ENCODE peak calls at places on chromosomes 7 and 10, in five cellular contexts. Z is mucosa of descending colon, A is HFF-Myc, U is IMR-90, Y is GM12865. S is an unnamed sample.

GRCh38 chr7:140189917-140190316 is 13.1 kb upstream of the KDM7A start:
- DNase-seq in Z (no peak), A (no peak), U (no peak), Y (no peak), S (no peak)

GRCh38 chr10:129769381-129770116 is 194.5 kb downstream of the EBF3 start:
- DNase-seq in Z (no peak), A (no peak), U (no peak), Y (no peak), S (peak)

GRCh38 chr10:17047908-17048307 is 81.7 kb downstream of the CUBN start:
- DNase-seq in Z (no peak), A (no peak), U (no peak), Y (no peak), S (no peak)

GRCh38 chr7:99392659-99393362 is 15.6 kb downstream of the PDAP1 start:
- DNase-seq in Z (peak), A (no peak), U (no peak), Y (peak), S (peak)

GRCh38 chr10:29183304-29183918 is 105.5 kb upstream of the LYZL1 start:
- DNase-seq in Z (no peak), A (no peak), U (no peak), Y (no peak), S (no peak)

GRCh38 chr7:116138202-116138801 is 72.0 kb upstream of the TES start:
- DNase-seq in Z (peak), A (peak), U (peak), Y (peak), S (no peak)

GRCh38 chr7:73725703-73726466 is 6.4 kb upstream of the STX1A start:
- DNase-seq in Z (peak), A (peak), U (peak), Y (peak), S (peak)

GRCh38 chr10:72328829-72329204 is 25.9 kb downstream of the DNAJB12 start:
- DNase-seq in Z (no peak), A (no peak), U (no peak), Y (peak), S (no peak)

GRCh38 chr7:76206633-76207032 is 4.9 kb downstream of the SRRM3 start:
- DNase-seq in Z (no peak), A (no peak), U (peak), Y (no peak), S (no peak)

GRCh38 chr7:73811760-73812168 is 19.0 kb upstream of the CLDN4 start:
- DNase-seq in Z (peak), A (no peak), U (peak), Y (peak), S (peak)

GRCh38 chr10:123044391-123044790 is 35.6 kb downstream of the ACADSB start:
- DNase-seq in Z (no peak), A (no peak), U (peak), Y (no peak), S (no peak)

GRCh38 chr7:117176311-117176710 is 146.5 kb downstream of the WNT2 start:
- DNase-seq in Z (no peak), A (no peak), U (no peak), Y (no peak), S (no peak)

GRCh38 chr7:20249924-20250323 is 32.7 kb upstream of the MACC1 start:
- DNase-seq in Z (no peak), A (no peak), U (no peak), Y (no peak), S (no peak)

GRCh38 chr10:34235164-34235832 is 579.8 kb downstream of the PARD3 start:
- DNase-seq in Z (no peak), A (no peak), U (peak), Y (no peak), S (no peak)

GRCh38 chr7:1616741-1617140 is 46.9 kb upstream of the PSMG3 start:
- DNase-seq in Z (no peak), A (no peak), U (no peak), Y (no peak), S (no peak)

GRCh38 chr10:60048146-60048545 is 141.8 kb upstream of the CCDC6 start:
- DNase-seq in Z (peak), A (peak), U (no peak), Y (no peak), S (peak)

GRCh38 chr7:231030-231857 is 38.9 kb downstream of the FAM20C start:
- DNase-seq in Z (no peak), A (no peak), U (no peak), Y (no peak), S (no peak)
- TF ChIP-seq CTCF in Z (no peak), A (peak), U (peak), Y (no peak), S (no peak)

GRCh38 chr10:100767428-100767779 is 22.0 kb downstream of the PAX2 start:
- DNase-seq in Z (no peak), A (no peak), U (no peak), Y (no peak), S (no peak)
- TF ChIP-seq CTCF in Z (no peak), A (no peak), U (no peak), Y (no peak), S (no peak)

GRCh38 chr10:102352066-102352715 is 43.3 kb upstream of the NFKB2 start:
- DNase-seq in Z (peak), A (no peak), U (peak), Y (peak), S (peak)
- TF ChIP-seq CTCF in Z (peak), A (peak), U (peak), Y (peak), S (peak)

GRCh38 chr10:78301481-78301880 is 267.8 kb downstream of the RPS24 start:
- DNase-seq in Z (no peak), A (no peak), U (no peak), Y (no peak), S (no peak)

GRCh38 chr10:78302739-78302988 is 269.0 kb downstream of the RPS24 start:
- DNase-seq in Z (no peak), A (no peak), U (no peak), Y (no peak), S (no peak)

GRCh38 chr10:78302989-78303854 is 269.6 kb downstream of the RPS24 start:
- DNase-seq in Z (peak), A (peak), U (peak), Y (peak), S (peak)

GRCh38 chr10:78300526-78300925 is 266.9 kb downstream of the RPS24 start:
- DNase-seq in Z (no peak), A (no peak), U (no peak), Y (no peak), S (no peak)

DNA sequence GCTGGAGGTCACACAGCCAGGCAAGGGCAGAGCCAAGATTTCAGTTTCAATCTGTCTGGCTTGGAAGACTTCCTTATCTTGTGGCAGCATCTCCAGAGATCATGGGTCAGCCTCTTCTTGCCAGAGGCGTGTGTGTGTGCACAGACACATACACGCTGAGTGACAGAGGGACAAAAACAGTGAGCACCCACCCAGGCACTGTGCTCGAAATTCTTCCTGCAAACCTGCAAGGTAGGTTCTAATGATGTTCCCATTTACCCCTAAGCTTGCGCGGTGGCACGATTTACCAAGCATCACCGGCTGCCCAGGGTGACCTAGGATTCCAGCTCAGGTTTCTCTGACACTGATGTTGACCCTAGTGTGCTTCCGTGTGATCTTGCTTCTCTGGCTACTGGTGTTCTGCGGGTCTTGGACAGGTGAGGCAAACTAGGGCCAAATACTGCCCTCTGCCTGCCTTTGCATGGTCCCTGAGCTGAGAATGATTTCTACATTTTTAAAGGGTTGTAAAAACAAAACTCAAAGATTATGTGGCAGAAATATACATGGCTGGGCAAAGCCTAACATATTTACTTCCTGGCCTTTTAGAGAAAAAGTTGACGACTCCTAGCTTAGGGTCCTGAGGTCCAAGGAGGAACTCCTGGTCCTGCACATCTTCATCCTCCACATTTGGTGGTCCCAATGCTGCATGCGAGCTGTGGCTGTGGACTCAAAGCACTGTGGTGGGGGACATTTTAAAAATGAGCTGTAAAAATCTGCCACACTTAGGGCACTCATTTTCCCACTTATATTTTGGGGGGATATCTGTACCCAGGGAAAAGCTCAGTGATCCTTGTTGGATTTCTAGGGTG is 268.5 kb downstream of the RPS24 start:
- DNase-seq in Z (no peak), A (no peak), U (peak), Y (no peak), S (no peak)
- TF ChIP-seq CTCF in Z (no peak), A (peak), U (peak), Y (no peak), S (no peak)

GRCh38 chr10:22251751-22252285 is 34.0 kb upstream of the EBLN1 start:
- DNase-seq in Z (peak), A (no peak), U (no peak), Y (peak), S (peak)
- TF ChIP-seq CTCF in Z (no peak), A (no peak), U (no peak), Y (no peak), S (no peak)

GRCh38 chr7:92832623-92833023 is 3.8 kb downstream of the CDK6 start:
- DNase-seq in Z (no peak), A (no peak), U (no peak), Y (no peak), S (no peak)

GRCh38 chr7:92834661-92835139 is 1.7 kb downstream of the CDK6 start:
- DNase-seq in Z (peak), A (no peak), U (no peak), Y (peak), S (peak)

GRCh38 chr7:92833766-92834605 is 2.4 kb downstream of the CDK6 start:
- DNase-seq in Z (peak), A (peak), U (peak), Y (peak), S (peak)

GRCh38 chr7:92831716-92832622 is 4.4 kb downstream of the CDK6 start:
- DNase-seq in Z (no peak), A (peak), U (peak), Y (peak), S (no peak)

DNA sequence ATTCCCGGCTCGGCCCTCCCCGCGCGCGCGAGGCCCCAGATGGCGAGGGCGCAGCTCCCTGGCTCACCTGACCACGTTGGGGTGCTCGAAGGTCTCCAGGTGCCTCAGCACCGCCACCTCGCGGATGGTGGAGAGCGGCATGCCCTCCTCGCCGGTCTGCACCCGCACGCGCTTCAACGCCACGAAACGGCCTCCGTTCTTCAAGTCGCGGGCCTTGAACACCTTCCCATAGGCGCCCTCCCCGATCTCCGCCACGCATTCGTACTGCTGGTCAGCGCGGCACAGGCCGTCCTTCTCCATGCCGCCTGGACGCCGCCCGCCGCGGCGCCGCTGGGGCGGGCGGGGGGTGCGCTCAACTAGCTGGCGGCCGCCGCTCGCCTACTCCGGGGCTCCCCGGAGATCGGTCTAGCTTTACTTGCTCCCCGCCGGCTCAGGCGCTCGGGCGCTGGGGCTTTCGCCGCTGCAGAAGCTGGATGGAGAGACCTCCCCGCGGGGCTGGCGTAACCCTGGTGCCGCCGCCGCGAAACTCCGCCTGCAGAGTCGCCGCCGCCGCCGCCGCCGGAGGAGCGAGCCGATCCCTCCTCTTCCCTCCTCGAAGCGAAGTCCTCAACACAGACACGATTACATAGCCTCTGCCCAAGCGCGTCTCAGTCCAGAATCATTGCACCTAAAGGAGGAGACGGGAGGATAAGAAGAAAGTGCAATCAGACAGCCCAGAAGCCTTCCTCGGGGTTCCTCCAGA is 3.2 kb downstream of the CDK6 start:
- DNase-seq in Z (peak), A (peak), U (peak), Y (peak), S (peak)
- TF ChIP-seq CTCF in Z (peak), A (peak), U (peak), Y (peak), S (peak)

GRCh38 chr7:55423277-55423711 is 58.2 kb downstream of the LANCL2 start:
- DNase-seq in Z (no peak), A (no peak), U (peak), Y (no peak), S (no peak)
- TF ChIP-seq CTCF in Z (no peak), A (peak), U (peak), Y (no peak), S (no peak)

GRCh38 chr7:46493196-46493595 is 572.1 kb upstream of the IGFBP3 start:
- DNase-seq in Z (no peak), A (no peak), U (no peak), Y (no peak), S (no peak)
- TF ChIP-seq CTCF in Z (no peak), A (no peak), U (no peak), Y (no peak), S (no peak)

DNA sequence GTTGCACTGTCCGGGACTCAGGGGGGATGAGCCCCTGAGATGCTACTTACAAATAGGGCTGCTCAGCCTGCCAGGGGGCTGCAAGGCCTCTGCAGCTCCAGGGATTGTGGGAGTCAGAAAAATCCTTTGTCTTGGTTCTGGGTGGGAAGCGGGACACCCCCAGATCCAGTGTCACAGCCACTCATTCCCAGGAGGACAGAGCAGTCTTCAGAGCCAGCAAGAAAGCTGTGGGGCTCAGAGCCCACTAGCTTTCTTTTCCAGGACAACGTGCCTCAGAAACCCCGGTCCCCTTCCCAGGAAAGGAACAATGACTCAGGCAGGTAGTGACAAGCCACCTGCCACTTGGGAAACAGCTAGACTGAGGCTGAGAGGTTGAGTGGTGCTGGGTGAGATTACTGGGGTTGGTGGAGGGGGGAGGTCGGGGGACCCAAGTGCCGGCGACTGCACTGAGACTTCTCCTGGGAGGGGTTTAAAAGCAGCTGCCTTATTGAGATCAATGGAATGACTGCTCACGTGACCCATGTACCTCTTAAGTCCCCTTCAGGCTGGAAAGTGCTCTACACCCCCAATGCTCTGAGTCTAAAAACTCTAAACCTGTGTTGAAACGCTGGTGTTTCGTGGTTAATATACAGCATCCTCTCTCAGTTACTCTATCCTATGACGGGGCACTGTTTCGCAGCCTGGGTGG is 123.6 kb downstream of the UBE2H start:
- DNase-seq in Z (no peak), A (no peak), U (no peak), Y (peak), S (no peak)
- TF ChIP-seq CTCF in Z (no peak), A (no peak), U (no peak), Y (no peak), S (no peak)

GRCh38 chr10:116990276-116990800 is 14.6 kb downstream of the SHTN1 start:
- DNase-seq in Z (no peak), A (no peak), U (no peak), Y (no peak), S (no peak)
- TF ChIP-seq CTCF in Z (no peak), A (no peak), U (no peak), Y (no peak), S (no peak)

S was measured in body of pancreas.